ENCODE peak calls at places on chromosome 9, in five cellular contexts. One of them, this sample, is unnamed.

GRCh38 chr9:19027825-19028224 is 5.2 kb downstream of the SAXO1 start:
- DNase-seq in NCI-H82: no peak
- DNase-seq in T follicular helper cell: no peak
- DNase-seq in endothelial cell: no peak
- DNase-seq in cardiac muscle cell: no peak
- DNase-seq in this sample: no peak

GRCh38 chr9:108696156-108696555 is 159.6 kb downstream of the ACTL7B start:
- DNase-seq in NCI-H82: no peak
- DNase-seq in T follicular helper cell: no peak
- DNase-seq in endothelial cell: no peak
- DNase-seq in cardiac muscle cell: no peak
- DNase-seq in this sample: no peak

GRCh38 chr9:117403848-117404247 is 11.0 kb downstream of the ASTN2 start:
- DNase-seq in NCI-H82: peak
- DNase-seq in T follicular helper cell: no peak
- DNase-seq in endothelial cell: no peak
- DNase-seq in cardiac muscle cell: no peak
- DNase-seq in this sample: no peak

GRCh38 chr9:93096131-93096802 is at the start of gene CARD19:
- DNase-seq in NCI-H82: peak
- DNase-seq in T follicular helper cell: peak
- DNase-seq in endothelial cell: no peak
- DNase-seq in cardiac muscle cell: peak
- DNase-seq in this sample: peak

GRCh38 chr9:134346151-134346550 is 19.9 kb downstream of the RXRA start:
- DNase-seq in NCI-H82: peak
- DNase-seq in T follicular helper cell: no peak
- DNase-seq in endothelial cell: no peak
- DNase-seq in cardiac muscle cell: no peak
- DNase-seq in this sample: peak

GRCh38 chr9:137751616-137752015 is 126.0 kb upstream of the CACNA1B start:
- DNase-seq in NCI-H82: no peak
- DNase-seq in T follicular helper cell: no peak
- DNase-seq in endothelial cell: no peak
- DNase-seq in cardiac muscle cell: no peak
- DNase-seq in this sample: no peak

GRCh38 chr9:14942037-14942436 is 31.8 kb upstream of the FREM1 start:
- DNase-seq in NCI-H82: no peak
- DNase-seq in T follicular helper cell: no peak
- DNase-seq in endothelial cell: no peak
- DNase-seq in cardiac muscle cell: peak
- DNase-seq in this sample: no peak

GRCh38 chr9:72315089-72315509 is 49.9 kb downstream of the ZFAND5 start:
- DNase-seq in NCI-H82: peak
- DNase-seq in T follicular helper cell: no peak
- DNase-seq in endothelial cell: no peak
- DNase-seq in cardiac muscle cell: peak
- DNase-seq in this sample: peak

GRCh38 chr9:68533678-68534077 is 7.0 kb downstream of the TMEM252 start:
- DNase-seq in NCI-H82: peak
- DNase-seq in T follicular helper cell: no peak
- DNase-seq in endothelial cell: no peak
- DNase-seq in cardiac muscle cell: peak
- DNase-seq in this sample: no peak

GRCh38 chr9:126357074-126357473 is 30.4 kb downstream of the MVB12B start:
- DNase-seq in NCI-H82: no peak
- DNase-seq in T follicular helper cell: no peak
- DNase-seq in endothelial cell: no peak
- DNase-seq in cardiac muscle cell: no peak
- DNase-seq in this sample: no peak

This sample was measured in M059J.